ENCODE peak calls at places on chromosomes 6 and 20, in eight cellular contexts. E, C, Q, G, S, Z, H and F are unnamed samples.

GRCh38 chr20:45445805-45446562 is 23.6 kb upstream of the WFDC2 start:
- DNase-seq in G (peak), C (peak), Q (peak), H (no peak), S (no peak), Z (no peak), E (peak), F (peak)

GRCh38 chr6:16600701-16601100 is 160.6 kb downstream of the ATXN1 start:
- DNase-seq in Z (no peak), G (no peak), S (no peak), H (no peak), Q (no peak), C (no peak), E (no peak), F (no peak)

GRCh38 chr6:71333700-71334099 is 45.1 kb downstream of the OGFRL1 start:
- DNase-seq in G (no peak), Z (peak), C (peak), E (no peak), S (no peak), Q (peak), H (no peak), F (peak)

GRCh38 chr6:154791561-154792317 is 58.5 kb downstream of the SCAF8 start:
- DNase-seq in E (no peak), Q (peak), H (no peak), Z (no peak), S (no peak), C (peak), G (no peak), F (peak)

GRCh38 chr20:17326096-17326495 is 99.3 kb downstream of the PCSK2 start:
- DNase-seq in Z (no peak), Q (no peak), H (no peak), C (no peak), S (no peak), G (no peak), E (no peak), F (no peak)

GRCh38 chr6:28474441-28475219 is 31.3 kb upstream of the ZSCAN23 start:
- DNase-seq in E (no peak), Z (peak), C (peak), S (no peak), G (peak), H (no peak), Q (peak), F (peak)

GRCh38 chr6:80143312-80143960 is 37.0 kb downstream of the BCKDHB start:
- DNase-seq in C (peak), H (no peak), E (no peak), S (no peak), Z (no peak), G (no peak), Q (peak), F (peak)

GRCh38 chr6:147651249-147652063 is 143.0 kb downstream of the SAMD5 start:
- DNase-seq in E (no peak), Q (peak), H (no peak), S (no peak), G (peak), Z (no peak), C (peak), F (no peak)

GRCh38 chr6:143333749-143334520 is 116.6 kb downstream of the ADAT2 start:
- DNase-seq in H (no peak), E (no peak), C (no peak), G (no peak), Q (no peak), Z (no peak), S (no peak), F (no peak)

GRCh38 chr6:158816329-158816728 is 2.8 kb downstream of the EZR start:
- DNase-seq in E (peak), C (no peak), S (no peak), Q (no peak), Z (no peak), H (no peak), G (peak), F (no peak)

GRCh38 chr6:170152989-170153388 is 137.9 kb downstream of the DLL1 start:
- DNase-seq in G (peak), S (no peak), Z (peak), C (peak), H (no peak), Q (no peak), E (no peak), F (no peak)

GRCh38 chr6:157456524-157456829 is 75.5 kb downstream of the ZDHHC14 start:
- DNase-seq in G (no peak), Z (no peak), S (no peak), H (no peak), E (no peak), C (no peak), Q (no peak), F (no peak)

GRCh38 chr20:8246153-8246552 is 114.1 kb downstream of the PLCB1 start:
- DNase-seq in C (no peak), G (no peak), H (no peak), E (no peak), Q (no peak), S (no peak), Z (no peak), F (no peak)

GRCh38 chr6:137734005-137734874 is 132.8 kb upstream of the TNFAIP3 start:
- DNase-seq in H (no peak), Z (no peak), G (no peak), C (no peak), Q (no peak), E (no peak), S (no peak), F (no peak)

GRCh38 chr6:33313105-33313708 is 671 bp downstream of the TAPBP start:
- DNase-seq in G (peak), S (no peak), E (peak), Q (no peak), Z (no peak), H (peak), C (peak), F (peak)

GRCh38 chr6:1958257-1958656 is 287.1 kb downstream of the GMDS start:
- DNase-seq in G (no peak), C (no peak), Q (no peak), S (no peak), E (no peak), H (no peak), Z (no peak), F (no peak)